ENCODE peak calls at places on chromosome 21, in five cellular contexts. H is non-pigmented ciliary epithelial cell, V is memory B cell, A is NCI-H748 treated with DMSO at 0.1 percent for 48 hours, G is GM04503. Z is an unnamed sample.

GRCh38 chr21:46003575-46004007 is 22.0 kb downstream of the COL6A1 start:
- DNase-seq in H (no peak), V (no peak), A (no peak), G (no peak), Z (no peak)

GRCh38 chr21:17513214-17514123 is 626 bp downstream of the CXADR start:
- DNase-seq in H (no peak), V (peak), A (peak), G (no peak), Z (no peak)

GRCh38 chr21:28235169-28235892 is 757.3 kb downstream of the LTN1 start:
- DNase-seq in H (no peak), V (no peak), A (no peak), G (no peak), Z (no peak)

GRCh38 chr21:24436236-24436635 is 1171.0 kb downstream of the MRPL39 start:
- DNase-seq in H (no peak), V (no peak), A (no peak), G (no peak), Z (no peak)

GRCh38 chr21:45294509-45295291 is 7.0 kb upstream of the POFUT2 start:
- DNase-seq in H (peak), V (no peak), A (no peak), G (peak), Z (no peak)

GRCh38 chr21:21806711-21807597 is 808.7 kb downstream of the NCAM2 start:
- DNase-seq in H (no peak), V (no peak), A (peak), G (no peak), Z (no peak)

GRCh38 chr21:30044447-30045064 is 104.8 kb upstream of the GRIK1 start:
- DNase-seq in H (no peak), V (no peak), A (no peak), G (no peak), Z (no peak)

GRCh38 chr21:31335957-31336738 is 7.9 kb downstream of the TIAM1 start:
- DNase-seq in H (peak), V (no peak), A (no peak), G (peak), Z (no peak)

GRCh38 chr21:45029298-45029967 is 44.9 kb upstream of the ADARB1 start:
- DNase-seq in H (no peak), V (no peak), A (peak), G (no peak), Z (no peak)